ENCODE peak calls at places on chromosomes 13 and 19, in six cellular contexts. S, B, T, L, U and W are unnamed samples.

GRCh38 chr19:58474997-58475713 is 997 bp upstream of the ZNF446 start:
- DNase-seq in S (no peak), B (no peak), T (no peak), L (no peak), U (no peak), W (no peak)

GRCh38 chr13:39035204-39035603 is 2.7 kb downstream of the PROSER1 start:
- DNase-seq in S (no peak), B (no peak), T (no peak), L (no peak), U (no peak), W (no peak)

GRCh38 chr19:17213334-17213733 is 1.8 kb upstream of the USE1 start:
- DNase-seq in S (no peak), B (no peak), T (no peak), L (no peak), U (no peak), W (no peak)

GRCh38 chr19:6018786-6019185 is 40.8 kb upstream of the RANBP3 start:
- DNase-seq in S (no peak), B (no peak), T (peak), L (no peak), U (no peak), W (no peak)

GRCh38 chr13:52845766-52846566 is 2.5 kb downstream of the PCDH8 start:
- DNase-seq in S (no peak), B (peak), T (peak), L (peak), U (no peak), W (no peak)

GRCh38 chr13:23147264-23147663 is 33.5 kb upstream of the SGCG start:
- DNase-seq in S (no peak), B (no peak), T (no peak), L (no peak), U (no peak), W (no peak)

GRCh38 chr19:12194827-12195500 is 32.1 kb downstream of the ZNF136 start:
- DNase-seq in S (no peak), B (peak), T (peak), L (peak), U (peak), W (peak)

GRCh38 chr19:38670921-38671398 is 23.5 kb downstream of the ACTN4 start:
- DNase-seq in S (peak), B (no peak), T (no peak), L (no peak), U (no peak), W (no peak)

GRCh38 chr13:67303661-67304333 is 73.7 kb upstream of the PCDH9 start:
- DNase-seq in S (no peak), B (peak), T (no peak), L (no peak), U (no peak), W (no peak)

GRCh38 chr13:64723735-64724134 is 2506.4 kb downstream of the PCDH9 start:
- DNase-seq in S (peak), B (peak), T (no peak), L (no peak), U (no peak), W (peak)

GRCh38 chr19:8204961-8205360 is 4.2 kb upstream of the CERS4 start:
- DNase-seq in S (no peak), B (no peak), T (no peak), L (peak), U (no peak), W (no peak)

GRCh38 chr13:113758651-113759524 is at the start of gene TMEM255B:
- DNase-seq in S (peak), B (peak), T (peak), L (peak), U (peak), W (peak)

GRCh38 chr13:26324867-26325266 is 70.9 kb downstream of the CDK8 start:
- DNase-seq in S (no peak), B (no peak), T (no peak), L (no peak), U (no peak), W (no peak)

GRCh38 chr19:14416743-14417214 is 2.4 kb downstream of the DDX39A start:
- DNase-seq in S (no peak), B (peak), T (no peak), L (no peak), U (no peak), W (no peak)

GRCh38 chr19:15831626-15832025 is 16.2 kb upstream of the OR10H1 start:
- DNase-seq in S (no peak), B (no peak), T (no peak), L (no peak), U (no peak), W (no peak)

GRCh38 chr19:15840833-15841232 is 25.4 kb upstream of the OR10H1 start:
- DNase-seq in S (no peak), B (no peak), T (no peak), L (no peak), U (no peak), W (no peak)

GRCh38 chr19:15836345-15836594 is 20.8 kb upstream of the OR10H1 start:
- DNase-seq in S (no peak), B (no peak), T (no peak), L (no peak), U (no peak), W (no peak)

GRCh38 chr19:15841875-15842569 is 26.6 kb upstream of the OR10H1 start:
- DNase-seq in S (no peak), B (no peak), T (peak), L (no peak), U (no peak), W (no peak)

DNA sequence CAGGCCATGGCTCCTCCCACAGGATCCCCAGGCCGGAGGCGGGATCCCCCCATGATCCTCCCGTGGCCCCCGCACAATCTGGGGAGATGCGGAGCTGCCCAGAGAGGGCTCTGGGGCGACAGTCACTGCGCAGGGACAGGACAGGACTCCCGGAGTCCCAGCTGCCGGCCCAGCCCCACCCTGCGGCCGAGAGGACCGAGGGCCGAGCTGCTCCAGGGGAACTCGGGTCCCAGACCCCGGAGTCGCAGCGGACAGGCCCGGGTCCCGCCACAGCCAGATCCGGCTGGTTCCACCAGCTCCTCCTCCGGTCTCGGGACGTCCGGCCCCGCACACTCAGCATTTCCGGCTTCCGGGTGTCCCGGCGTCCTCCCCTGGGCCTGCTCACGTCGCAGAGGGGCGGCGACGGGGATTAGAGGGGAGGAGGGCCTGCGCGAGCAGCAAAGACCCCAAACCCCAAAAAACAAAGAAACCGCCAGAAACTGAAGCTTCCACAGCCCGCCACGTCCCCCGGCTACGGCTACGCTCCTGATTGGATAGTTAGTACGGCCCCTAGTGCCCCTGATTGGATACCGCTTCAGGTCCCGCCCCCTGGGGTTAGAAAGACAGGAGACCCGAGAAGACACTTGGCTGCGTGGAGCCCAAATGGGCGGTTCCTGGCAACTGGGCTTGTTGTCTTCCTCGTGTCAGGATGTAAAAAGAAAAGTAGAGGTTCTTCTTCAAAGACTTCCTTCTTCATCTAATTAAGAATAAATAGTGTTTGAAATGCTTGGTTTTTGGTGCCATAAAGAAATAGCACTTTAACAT is 21.3 kb upstream of the OR10H1 start:
- DNase-seq in S (peak), B (peak), T (peak), L (peak), U (peak), W (peak)
- H3K4me3 ChIP-seq in S (peak), B (peak), T (peak), L (peak), U (peak), W (peak)

DNA sequence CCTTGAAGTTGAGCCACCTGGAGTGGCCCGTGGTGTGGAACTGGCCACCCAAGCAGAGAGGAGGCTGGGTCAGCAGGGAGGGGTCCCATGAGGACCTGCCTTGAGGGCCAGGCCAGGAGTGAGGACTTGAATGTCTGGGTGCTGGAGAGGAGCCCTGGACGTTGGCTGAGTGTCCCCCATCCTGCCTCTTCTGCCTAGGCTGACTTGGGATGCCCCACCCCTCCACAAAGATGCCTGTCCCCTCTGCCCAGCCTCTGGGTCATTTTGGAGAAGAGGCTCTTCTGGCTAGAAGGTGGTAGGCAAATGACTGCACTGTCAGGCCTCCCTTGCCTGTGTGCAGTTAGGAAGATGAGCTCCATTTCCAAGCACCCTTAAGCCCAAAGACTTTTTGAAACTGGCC is 1.7 kb downstream of the SSBP4 start:
- DNase-seq in S (no peak), B (no peak), T (no peak), L (no peak), U (no peak), W (no peak)
- H3K4me3 ChIP-seq in S (no peak), B (no peak), T (peak), L (no peak), U (peak), W (peak)

DNA sequence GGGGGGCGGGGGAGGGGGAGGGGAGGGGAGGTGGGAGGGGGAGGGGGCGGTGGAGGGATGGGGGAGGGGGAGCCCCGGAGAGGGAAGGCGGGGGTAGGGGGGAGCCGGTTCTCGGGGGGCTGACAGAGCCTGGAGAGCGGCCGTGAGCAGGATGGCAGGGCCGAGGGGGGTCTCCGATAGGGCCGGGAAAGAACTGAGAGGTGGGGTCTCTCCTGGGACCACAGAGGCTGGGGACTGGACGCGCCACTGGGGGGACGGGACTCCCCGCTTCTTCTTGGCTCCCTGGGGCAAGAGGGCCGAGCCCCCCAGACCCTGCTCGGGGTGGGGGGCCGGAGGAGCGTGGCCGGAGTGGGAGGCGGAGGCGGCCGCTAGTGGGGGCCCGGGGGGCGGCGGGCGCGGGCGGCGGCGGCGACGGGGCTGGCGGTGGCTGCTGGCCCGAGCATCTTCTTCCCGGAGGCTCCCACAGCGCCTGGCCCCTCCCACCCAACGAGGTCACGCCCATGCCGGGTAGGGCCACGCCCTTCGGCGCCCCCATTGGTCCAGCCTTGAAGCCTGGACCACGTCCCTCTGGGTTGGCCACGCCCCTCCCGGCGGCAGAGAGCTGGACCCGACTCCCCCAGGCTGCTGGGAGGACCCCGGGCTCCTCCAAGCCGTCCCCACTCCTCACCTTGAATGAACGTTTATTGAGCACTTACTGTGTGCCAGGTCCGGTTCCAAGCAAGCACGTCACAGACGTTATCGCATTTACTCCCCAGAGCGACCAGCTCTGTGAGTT is at the start of gene NOVA2:
- DNase-seq in S (peak), B (peak), T (peak), L (peak), U (no peak), W (no peak)
- H3K4me3 ChIP-seq in S (no peak), B (no peak), T (no peak), L (no peak), U (peak), W (peak)

DNA sequence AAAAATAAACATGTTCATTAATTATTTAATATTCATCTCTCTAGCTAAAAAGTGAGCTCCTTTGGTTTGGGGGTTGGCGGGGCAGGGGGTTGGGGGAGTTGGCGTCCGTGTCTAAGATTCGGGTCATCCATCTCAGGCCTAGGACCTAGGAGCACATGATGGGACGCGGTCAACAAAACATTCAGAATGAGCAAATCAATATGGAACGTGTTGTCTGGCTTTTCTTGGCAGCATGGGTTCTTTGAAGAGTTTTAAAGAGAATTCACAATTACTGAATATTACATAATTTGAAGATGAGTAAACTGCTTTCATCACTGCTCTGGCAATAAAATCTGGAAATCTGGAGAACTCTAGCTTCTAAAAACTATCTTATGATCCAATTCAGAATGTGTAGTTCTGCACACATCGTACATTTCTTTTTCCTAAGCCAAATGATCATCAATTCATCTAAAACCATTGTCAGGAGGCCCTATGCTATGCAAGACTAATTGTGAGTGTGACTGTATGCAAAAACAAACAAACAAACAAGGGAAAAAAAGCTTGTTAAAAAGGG is 5.4 kb upstream of the ARGLU1 start:
- DNase-seq in S (no peak), B (no peak), T (no peak), L (peak), U (no peak), W (peak)
- H3K4me3 ChIP-seq in S (no peak), B (no peak), T (no peak), L (no peak), U (no peak), W (no peak)

GRCh38 chr19:43581467-43581866 is 5.9 kb downstream of the PINLYP start:
- DNase-seq in S (no peak), B (no peak), T (no peak), L (no peak), U (no peak), W (no peak)
- H3K4me3 ChIP-seq in S (no peak), B (no peak), T (no peak), L (no peak), U (peak), W (no peak)

GRCh38 chr13:48318014-48318713 is 14.6 kb downstream of the RB1 start:
- DNase-seq in S (no peak), B (no peak), T (no peak), L (peak), U (no peak), W (no peak)
- H3K4me3 ChIP-seq in S (no peak), B (no peak), T (no peak), L (no peak), U (peak), W (no peak)

GRCh38 chr19:49614096-49614857 is 23.3 kb downstream of the PRR12 start:
- DNase-seq in S (peak), B (peak), T (no peak), L (no peak), U (no peak), W (peak)
- H3K4me3 ChIP-seq in S (peak), B (no peak), T (no peak), L (no peak), U (no peak), W (no peak)

DNA sequence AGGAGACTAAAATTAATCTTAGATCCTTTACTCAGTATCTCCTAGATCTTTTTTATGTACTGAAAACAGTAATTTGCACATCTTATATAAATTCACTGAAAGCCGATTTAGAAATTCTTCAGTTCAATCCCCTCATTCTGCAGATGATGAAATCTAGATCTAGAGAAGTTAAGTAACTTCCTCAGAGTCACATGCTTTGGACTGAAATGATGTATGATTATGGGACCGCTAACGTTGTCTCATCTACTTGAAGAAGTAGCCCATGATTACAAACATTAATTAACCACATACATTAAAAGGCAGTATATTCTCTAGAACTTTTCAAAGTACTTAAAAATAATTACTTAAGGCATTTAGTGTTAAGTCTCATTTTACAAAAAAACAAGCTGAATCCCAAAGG is 37.8 kb downstream of the ELF1 start:
- DNase-seq in S (no peak), B (no peak), T (peak), L (no peak), U (no peak), W (no peak)
- H3K4me3 ChIP-seq in S (no peak), B (no peak), T (peak), L (no peak), U (peak), W (no peak)